ENCODE peak calls at places on chromosomes 11 and 22, in four cellular contexts. One of them, this sample, is unnamed.

GRCh38 chr11:90630176-90630575 is 407.3 kb upstream of the CHORDC1 start:
- DNase-seq in NCI-H460: no peak
- DNase-seq in HT-29: no peak
- DNase-seq in T-helper 9 cell: no peak
- DNase-seq in this sample: no peak

GRCh38 chr11:62770778-62771143 is 435 bp upstream of the TAF6L start:
- DNase-seq in HT-29: no peak
- DNase-seq in NCI-H460: no peak
- DNase-seq in T-helper 9 cell: no peak
- DNase-seq in this sample: no peak

GRCh38 chr11:108551653-108552462 is 41.7 kb downstream of the EXPH5 start:
- DNase-seq in T-helper 9 cell: no peak
- DNase-seq in HT-29: no peak
- DNase-seq in NCI-H460: no peak
- DNase-seq in this sample: no peak

GRCh38 chr11:117532568-117532967 is 204.9 kb downstream of the CEP164 start:
- DNase-seq in T-helper 9 cell: no peak
- DNase-seq in HT-29: no peak
- DNase-seq in NCI-H460: no peak
- DNase-seq in this sample: no peak

GRCh38 chr11:9577551-9577950 is 4.1 kb downstream of the WEE1 start:
- DNase-seq in NCI-H460: no peak
- DNase-seq in HT-29: peak; percentile 47
- DNase-seq in T-helper 9 cell: no peak
- DNase-seq in this sample: peak; percentile 56

GRCh38 chr11:44865866-44866272 is 84.8 kb downstream of the TP53I11 start:
- DNase-seq in NCI-H460: no peak
- DNase-seq in HT-29: no peak
- DNase-seq in T-helper 9 cell: no peak
- DNase-seq in this sample: peak; percentile 53

GRCh38 chr11:128310676-128311445 is 276.5 kb downstream of the ETS1 start:
- DNase-seq in T-helper 9 cell: no peak
- DNase-seq in HT-29: no peak
- DNase-seq in NCI-H460: no peak
- DNase-seq in this sample: no peak

GRCh38 chr11:133821776-133822175 is 23.5 kb downstream of the SPATA19 start:
- DNase-seq in NCI-H460: peak; percentile 6
- DNase-seq in HT-29: peak; percentile 72
- DNase-seq in T-helper 9 cell: no peak
- DNase-seq in this sample: peak; percentile 36

GRCh38 chr11:83012168-83013067 is 59.3 kb downstream of the RAB30 start:
- DNase-seq in T-helper 9 cell: no peak
- DNase-seq in NCI-H460: no peak
- DNase-seq in HT-29: no peak
- DNase-seq in this sample: no peak

GRCh38 chr22:48821346-48822186 is 1006.1 kb downstream of the BRD1 start:
- DNase-seq in T-helper 9 cell: no peak
- DNase-seq in HT-29: no peak
- DNase-seq in NCI-H460: no peak
- DNase-seq in this sample: no peak

GRCh38 chr11:70326365-70326803 is 55.9 kb downstream of the PPFIA1 start:
- DNase-seq in NCI-H460: no peak
- DNase-seq in HT-29: no peak
- DNase-seq in T-helper 9 cell: no peak
- DNase-seq in this sample: peak; percentile 57

GRCh38 chr22:42714768-42715430 is 5.8 kb downstream of the A4GALT start:
- DNase-seq in NCI-H460: no peak
- DNase-seq in T-helper 9 cell: no peak
- DNase-seq in HT-29: peak; percentile 22
- DNase-seq in this sample: no peak

GRCh38 chr11:33912405-33913361 is 20.8 kb upstream of the LMO2 start:
- DNase-seq in T-helper 9 cell: no peak
- DNase-seq in HT-29: no peak
- DNase-seq in NCI-H460: peak; percentile 51
- DNase-seq in this sample: peak; percentile 92

GRCh38 chr11:30760341-30760740 is 174.2 kb upstream of the MPPED2 start:
- DNase-seq in T-helper 9 cell: no peak
- DNase-seq in HT-29: no peak
- DNase-seq in NCI-H460: no peak
- DNase-seq in this sample: no peak

GRCh38 chr11:125724125-125724524 is 22.0 kb upstream of the PATE1 start:
- DNase-seq in NCI-H460: peak; percentile 6
- DNase-seq in HT-29: peak; percentile 50
- DNase-seq in T-helper 9 cell: no peak
- DNase-seq in this sample: peak; percentile 23

GRCh38 chr22:50316114-50317065 is 8.9 kb upstream of the PLXNB2 start:
- DNase-seq in NCI-H460: no peak
- DNase-seq in HT-29: no peak
- DNase-seq in T-helper 9 cell: no peak
- DNase-seq in this sample: no peak

GRCh38 chr22:45537734-45538181 is 35.1 kb downstream of the FBLN1 start:
- DNase-seq in T-helper 9 cell: no peak
- DNase-seq in HT-29: no peak
- DNase-seq in NCI-H460: no peak
- DNase-seq in this sample: peak; percentile 97

GRCh38 chr11:59152312-59152967 is 9.8 kb downstream of the FAM111A start:
- DNase-seq in HT-29: no peak
- DNase-seq in NCI-H460: no peak
- DNase-seq in T-helper 9 cell: no peak
- DNase-seq in this sample: no peak

GRCh38 chr11:73241300-73241699 is 23.2 kb downstream of the P2RY2 start:
- DNase-seq in NCI-H460: no peak
- DNase-seq in T-helper 9 cell: no peak
- DNase-seq in HT-29: no peak
- DNase-seq in this sample: no peak

GRCh38 chr11:16799890-16800289 is 61.4 kb downstream of the C11orf58 start:
- DNase-seq in HT-29: no peak
- DNase-seq in T-helper 9 cell: no peak
- DNase-seq in NCI-H460: no peak
- DNase-seq in this sample: no peak

GRCh38 chr22:27895600-27895999 is 23.5 kb downstream of the PITPNB start:
- DNase-seq in HT-29: no peak
- DNase-seq in NCI-H460: no peak
- DNase-seq in T-helper 9 cell: no peak
- DNase-seq in this sample: no peak

GRCh38 chr11:72072348-72072747 is 8.0 kb downstream of the NUMA1 start:
- DNase-seq in HT-29: peak; percentile 69
- DNase-seq in T-helper 9 cell: no peak
- DNase-seq in NCI-H460: no peak
- DNase-seq in this sample: peak; percentile 62

GRCh38 chr22:29782061-29782845 is 15.1 kb downstream of the UQCR10 start:
- DNase-seq in NCI-H460: no peak
- DNase-seq in T-helper 9 cell: no peak
- DNase-seq in HT-29: no peak
- DNase-seq in this sample: peak; percentile 28

GRCh38 chr11:86815726-86816125 is 15.4 kb downstream of the PRSS23 start:
- DNase-seq in NCI-H460: no peak
- DNase-seq in HT-29: no peak
- DNase-seq in T-helper 9 cell: no peak
- DNase-seq in this sample: no peak

GRCh38 chr22:37222440-37222971 is 10.2 kb upstream of the SSTR3 start:
- DNase-seq in HT-29: no peak
- DNase-seq in T-helper 9 cell: no peak
- DNase-seq in NCI-H460: no peak
- DNase-seq in this sample: no peak